ENCODE peak calls at places on chromosomes 12 and 14, in four cellular contexts. One of them, this sample, is unnamed.

GRCh38 chr14:61409782-61410181 is 88.4 kb downstream of the PRKCH start:
- DNase-seq in fibroblast of the aortic adventitia: no peak
- DNase-seq in amniotic stem cell: no peak
- DNase-seq in SK-N-DZ: no peak
- DNase-seq in this sample: no peak

GRCh38 chr12:39616666-39617065 is 2.9 kb downstream of the ABCD2 start:
- DNase-seq in amniotic stem cell: no peak
- DNase-seq in fibroblast of the aortic adventitia: no peak
- DNase-seq in SK-N-DZ: no peak
- DNase-seq in this sample: no peak

GRCh38 chr14:103898204-103898603 is 30.1 kb upstream of the TDRD9 start:
- DNase-seq in amniotic stem cell: no peak
- DNase-seq in fibroblast of the aortic adventitia: no peak
- DNase-seq in SK-N-DZ: no peak
- DNase-seq in this sample: no peak

GRCh38 chr12:115335594-115335993 is 651.6 kb upstream of the TBX3 start:
- DNase-seq in amniotic stem cell: no peak
- DNase-seq in SK-N-DZ: peak; percentile 37
- DNase-seq in fibroblast of the aortic adventitia: no peak
- DNase-seq in this sample: no peak

GRCh38 chr12:44362947-44363346 is 513.2 kb downstream of the NELL2 start:
- DNase-seq in SK-N-DZ: no peak
- DNase-seq in fibroblast of the aortic adventitia: no peak
- DNase-seq in amniotic stem cell: no peak
- DNase-seq in this sample: no peak

GRCh38 chr14:20469890-20470858 is 968 bp downstream of the PNP start:
- DNase-seq in amniotic stem cell: peak; percentile 12
- DNase-seq in fibroblast of the aortic adventitia: peak; percentile 58
- DNase-seq in SK-N-DZ: peak; percentile 33
- DNase-seq in this sample: no peak

GRCh38 chr12:69348162-69348938 is at the start of gene LYZ:
- DNase-seq in SK-N-DZ: no peak
- DNase-seq in amniotic stem cell: no peak
- DNase-seq in fibroblast of the aortic adventitia: no peak
- DNase-seq in this sample: no peak

GRCh38 chr12:75322464-75322863 is 7.7 kb downstream of the CAPS2 start:
- DNase-seq in fibroblast of the aortic adventitia: peak; percentile 49
- DNase-seq in amniotic stem cell: peak; percentile 40
- DNase-seq in SK-N-DZ: no peak
- DNase-seq in this sample: no peak

GRCh38 chr14:33499687-33500086 is 451.2 kb downstream of the EGLN3 start:
- DNase-seq in amniotic stem cell: no peak
- DNase-seq in fibroblast of the aortic adventitia: no peak
- DNase-seq in SK-N-DZ: no peak
- DNase-seq in this sample: no peak

GRCh38 chr12:3132636-3133409 is 55.6 kb downstream of the TSPAN9 start:
- DNase-seq in SK-N-DZ: peak; percentile 39
- DNase-seq in fibroblast of the aortic adventitia: peak; percentile 47
- DNase-seq in amniotic stem cell: no peak
- DNase-seq in this sample: no peak

GRCh38 chr12:71947645-71948105 is 9.0 kb downstream of the TPH2 start:
- DNase-seq in SK-N-DZ: peak; percentile 46
- DNase-seq in fibroblast of the aortic adventitia: no peak
- DNase-seq in amniotic stem cell: no peak
- DNase-seq in this sample: no peak

This sample was measured in AG09319.